ENCODE peak calls at places on chromosome 20, in ten cellular contexts. One of them, this sample, is unnamed.

GRCh38 chr20:63955281-63955845 is 853 bp downstream of the UCKL1 start:
- DNase-seq in OCI-M1: peak; percentile 75
- DNase-seq in neural crest cell: peak; percentile 36
- DNase-seq in ecto neural progenitor cell: peak; percentile 65
- DNase-seq in occipital lobe: no peak
- DNase-seq in AG10803: peak; percentile 31
- DNase-seq in stimulated activated CD8-positive, alpha-beta memory T cell treated with anti-CD3 and anti-CD28 coated beads, Interleukin-4, amount 100 ng/mL, for 48 hours: no peak
- DNase-seq in psoas muscle: no peak
- DNase-seq in SW 1271: peak; percentile 50
- DNase-seq in Daoy: no peak
- DNase-seq in this sample: no peak

GRCh38 chr20:47356526-47357295 is at the start of gene ZMYND8:
- DNase-seq in OCI-M1: peak; percentile 99
- DNase-seq in neural crest cell: peak; percentile 99
- DNase-seq in ecto neural progenitor cell: peak; percentile 97
- DNase-seq in occipital lobe: peak; percentile 96
- DNase-seq in AG10803: peak; percentile 89
- DNase-seq in stimulated activated CD8-positive, alpha-beta memory T cell treated with anti-CD3 and anti-CD28 coated beads, Interleukin-4, amount 100 ng/mL, for 48 hours: peak; percentile 99
- DNase-seq in psoas muscle: peak; percentile 91
- DNase-seq in SW 1271: peak; percentile 91
- DNase-seq in Daoy: peak; percentile 89
- DNase-seq in this sample: peak; percentile 94

GRCh38 chr20:57844626-57845596 is 135.1 kb upstream of the PMEPA1 start:
- DNase-seq in OCI-M1: no peak
- DNase-seq in neural crest cell: no peak
- DNase-seq in ecto neural progenitor cell: peak; percentile 39
- DNase-seq in occipital lobe: no peak
- DNase-seq in AG10803: no peak
- DNase-seq in stimulated activated CD8-positive, alpha-beta memory T cell treated with anti-CD3 and anti-CD28 coated beads, Interleukin-4, amount 100 ng/mL, for 48 hours: peak; percentile 10
- DNase-seq in psoas muscle: no peak
- DNase-seq in SW 1271: no peak
- DNase-seq in Daoy: peak; percentile 39
- DNase-seq in this sample: no peak

GRCh38 chr20:63536997-63537524 is at the start of gene PTK6:
- DNase-seq in OCI-M1: no peak
- DNase-seq in neural crest cell: no peak
- DNase-seq in ecto neural progenitor cell: no peak
- DNase-seq in occipital lobe: no peak
- DNase-seq in AG10803: no peak
- DNase-seq in stimulated activated CD8-positive, alpha-beta memory T cell treated with anti-CD3 and anti-CD28 coated beads, Interleukin-4, amount 100 ng/mL, for 48 hours: no peak
- DNase-seq in psoas muscle: peak; percentile 78
- DNase-seq in SW 1271: no peak
- DNase-seq in Daoy: no peak
- DNase-seq in this sample: no peak

GRCh38 chr20:528923-529594 is 14.5 kb downstream of the CSNK2A1 start:
- DNase-seq in OCI-M1: peak; percentile 39
- DNase-seq in neural crest cell: no peak
- DNase-seq in ecto neural progenitor cell: no peak
- DNase-seq in occipital lobe: no peak
- DNase-seq in AG10803: peak; percentile 88
- DNase-seq in stimulated activated CD8-positive, alpha-beta memory T cell treated with anti-CD3 and anti-CD28 coated beads, Interleukin-4, amount 100 ng/mL, for 48 hours: no peak
- DNase-seq in psoas muscle: no peak
- DNase-seq in SW 1271: peak; percentile 83
- DNase-seq in Daoy: peak; percentile 48
- DNase-seq in this sample: no peak

GRCh38 chr20:14069796-14070195 is 74.5 kb downstream of the MACROD2 start:
- DNase-seq in OCI-M1: no peak
- DNase-seq in neural crest cell: no peak
- DNase-seq in ecto neural progenitor cell: no peak
- DNase-seq in occipital lobe: no peak
- DNase-seq in AG10803: peak; percentile 45
- DNase-seq in stimulated activated CD8-positive, alpha-beta memory T cell treated with anti-CD3 and anti-CD28 coated beads, Interleukin-4, amount 100 ng/mL, for 48 hours: no peak
- DNase-seq in psoas muscle: no peak
- DNase-seq in SW 1271: no peak
- DNase-seq in Daoy: peak; percentile 35
- DNase-seq in this sample: no peak

GRCh38 chr20:32511358-32512046 is 73.6 kb downstream of the NOL4L start:
- DNase-seq in OCI-M1: no peak
- DNase-seq in neural crest cell: no peak
- DNase-seq in ecto neural progenitor cell: no peak
- DNase-seq in occipital lobe: no peak
- DNase-seq in AG10803: no peak
- DNase-seq in stimulated activated CD8-positive, alpha-beta memory T cell treated with anti-CD3 and anti-CD28 coated beads, Interleukin-4, amount 100 ng/mL, for 48 hours: no peak
- DNase-seq in psoas muscle: no peak
- DNase-seq in SW 1271: no peak
- DNase-seq in Daoy: no peak
- DNase-seq in this sample: no peak

GRCh38 chr20:48186915-48187314 is 401.6 kb upstream of the SULF2 start:
- DNase-seq in OCI-M1: no peak
- DNase-seq in neural crest cell: no peak
- DNase-seq in ecto neural progenitor cell: no peak
- DNase-seq in occipital lobe: no peak
- DNase-seq in AG10803: peak; percentile 33
- DNase-seq in stimulated activated CD8-positive, alpha-beta memory T cell treated with anti-CD3 and anti-CD28 coated beads, Interleukin-4, amount 100 ng/mL, for 48 hours: no peak
- DNase-seq in psoas muscle: no peak
- DNase-seq in SW 1271: no peak
- DNase-seq in Daoy: no peak
- DNase-seq in this sample: no peak

GRCh38 chr20:24990810-24991252 is 1.7 kb downstream of the APMAP start:
- DNase-seq in OCI-M1: no peak
- DNase-seq in neural crest cell: no peak
- DNase-seq in ecto neural progenitor cell: peak; percentile 47
- DNase-seq in occipital lobe: no peak
- DNase-seq in AG10803: no peak
- DNase-seq in stimulated activated CD8-positive, alpha-beta memory T cell treated with anti-CD3 and anti-CD28 coated beads, Interleukin-4, amount 100 ng/mL, for 48 hours: peak; percentile 24
- DNase-seq in psoas muscle: no peak
- DNase-seq in SW 1271: no peak
- DNase-seq in Daoy: no peak
- DNase-seq in this sample: no peak

GRCh38 chr20:25553819-25554296 is 31.5 kb downstream of the NINL start:
- DNase-seq in OCI-M1: no peak
- DNase-seq in neural crest cell: no peak
- DNase-seq in ecto neural progenitor cell: no peak
- DNase-seq in occipital lobe: no peak
- DNase-seq in AG10803: peak; percentile 82
- DNase-seq in stimulated activated CD8-positive, alpha-beta memory T cell treated with anti-CD3 and anti-CD28 coated beads, Interleukin-4, amount 100 ng/mL, for 48 hours: no peak
- DNase-seq in psoas muscle: no peak
- DNase-seq in SW 1271: no peak
- DNase-seq in Daoy: no peak
- DNase-seq in this sample: peak; percentile 50

GRCh38 chr20:9160760-9161159 is 91.9 kb downstream of the PLCB4 start:
- DNase-seq in OCI-M1: no peak
- DNase-seq in neural crest cell: no peak
- DNase-seq in ecto neural progenitor cell: no peak
- DNase-seq in occipital lobe: no peak
- DNase-seq in AG10803: peak; percentile 56
- DNase-seq in stimulated activated CD8-positive, alpha-beta memory T cell treated with anti-CD3 and anti-CD28 coated beads, Interleukin-4, amount 100 ng/mL, for 48 hours: no peak
- DNase-seq in psoas muscle: no peak
- DNase-seq in SW 1271: no peak
- DNase-seq in Daoy: no peak
- DNase-seq in this sample: no peak

GRCh38 chr20:33063271-33063670 is 9.6 kb downstream of the BPIFB3 start:
- DNase-seq in OCI-M1: no peak
- DNase-seq in neural crest cell: no peak
- DNase-seq in ecto neural progenitor cell: no peak
- DNase-seq in occipital lobe: no peak
- DNase-seq in AG10803: no peak
- DNase-seq in stimulated activated CD8-positive, alpha-beta memory T cell treated with anti-CD3 and anti-CD28 coated beads, Interleukin-4, amount 100 ng/mL, for 48 hours: no peak
- DNase-seq in psoas muscle: no peak
- DNase-seq in SW 1271: no peak
- DNase-seq in Daoy: no peak
- DNase-seq in this sample: no peak

GRCh38 chr20:32888636-32889035 is 29.9 kb downstream of the EFCAB8 start:
- DNase-seq in OCI-M1: no peak
- DNase-seq in neural crest cell: no peak
- DNase-seq in ecto neural progenitor cell: no peak
- DNase-seq in occipital lobe: no peak
- DNase-seq in AG10803: no peak
- DNase-seq in stimulated activated CD8-positive, alpha-beta memory T cell treated with anti-CD3 and anti-CD28 coated beads, Interleukin-4, amount 100 ng/mL, for 48 hours: no peak
- DNase-seq in psoas muscle: no peak
- DNase-seq in SW 1271: no peak
- DNase-seq in Daoy: no peak
- DNase-seq in this sample: no peak

GRCh38 chr20:1010659-1011058 is 8.5 kb upstream of the RSPO4 start:
- DNase-seq in OCI-M1: no peak
- DNase-seq in neural crest cell: no peak
- DNase-seq in ecto neural progenitor cell: no peak
- DNase-seq in occipital lobe: no peak
- DNase-seq in AG10803: no peak
- DNase-seq in stimulated activated CD8-positive, alpha-beta memory T cell treated with anti-CD3 and anti-CD28 coated beads, Interleukin-4, amount 100 ng/mL, for 48 hours: no peak
- DNase-seq in psoas muscle: no peak
- DNase-seq in SW 1271: no peak
- DNase-seq in Daoy: no peak
- DNase-seq in this sample: no peak

GRCh38 chr20:2871555-2872303 is 1.6 kb upstream of the PTPRA start:
- DNase-seq in OCI-M1: peak; percentile 42
- DNase-seq in neural crest cell: no peak
- DNase-seq in ecto neural progenitor cell: no peak
- DNase-seq in occipital lobe: no peak
- DNase-seq in AG10803: no peak
- DNase-seq in stimulated activated CD8-positive, alpha-beta memory T cell treated with anti-CD3 and anti-CD28 coated beads, Interleukin-4, amount 100 ng/mL, for 48 hours: no peak
- DNase-seq in psoas muscle: no peak
- DNase-seq in SW 1271: no peak
- DNase-seq in Daoy: no peak
- DNase-seq in this sample: no peak

GRCh38 chr20:57514273-57514751 is 10.6 kb downstream of the CTCFL start:
- DNase-seq in OCI-M1: peak; percentile 82
- DNase-seq in neural crest cell: peak; percentile 59
- DNase-seq in ecto neural progenitor cell: peak; percentile 72
- DNase-seq in occipital lobe: no peak
- DNase-seq in AG10803: peak; percentile 71
- DNase-seq in stimulated activated CD8-positive, alpha-beta memory T cell treated with anti-CD3 and anti-CD28 coated beads, Interleukin-4, amount 100 ng/mL, for 48 hours: peak; percentile 43
- DNase-seq in psoas muscle: peak; percentile 63
- DNase-seq in SW 1271: peak; percentile 63
- DNase-seq in Daoy: peak; percentile 53
- DNase-seq in this sample: peak; percentile 16

GRCh38 chr20:46222521-46223007 is 85.7 kb downstream of the CDH22 start:
- DNase-seq in OCI-M1: no peak
- DNase-seq in neural crest cell: no peak
- DNase-seq in ecto neural progenitor cell: no peak
- DNase-seq in occipital lobe: peak; percentile 68
- DNase-seq in AG10803: no peak
- DNase-seq in stimulated activated CD8-positive, alpha-beta memory T cell treated with anti-CD3 and anti-CD28 coated beads, Interleukin-4, amount 100 ng/mL, for 48 hours: no peak
- DNase-seq in psoas muscle: peak; percentile 90
- DNase-seq in SW 1271: no peak
- DNase-seq in Daoy: no peak
- DNase-seq in this sample: no peak

GRCh38 chr20:24589381-24589780 is 120.0 kb downstream of the SYNDIG1 start:
- DNase-seq in OCI-M1: no peak
- DNase-seq in neural crest cell: no peak
- DNase-seq in ecto neural progenitor cell: peak; percentile 20
- DNase-seq in occipital lobe: no peak
- DNase-seq in AG10803: no peak
- DNase-seq in stimulated activated CD8-positive, alpha-beta memory T cell treated with anti-CD3 and anti-CD28 coated beads, Interleukin-4, amount 100 ng/mL, for 48 hours: no peak
- DNase-seq in psoas muscle: no peak
- DNase-seq in SW 1271: no peak
- DNase-seq in Daoy: no peak
- DNase-seq in this sample: no peak

GRCh38 chr20:8933391-8933807 is 135.5 kb upstream of the PLCB4 start:
- DNase-seq in OCI-M1: no peak
- DNase-seq in neural crest cell: no peak
- DNase-seq in ecto neural progenitor cell: no peak
- DNase-seq in occipital lobe: no peak
- DNase-seq in AG10803: peak; percentile 59
- DNase-seq in stimulated activated CD8-positive, alpha-beta memory T cell treated with anti-CD3 and anti-CD28 coated beads, Interleukin-4, amount 100 ng/mL, for 48 hours: no peak
- DNase-seq in psoas muscle: no peak
- DNase-seq in SW 1271: no peak
- DNase-seq in Daoy: no peak
- DNase-seq in this sample: no peak

GRCh38 chr20:905999-906520 is 10.1 kb downstream of the ANGPT4 start:
- DNase-seq in OCI-M1: no peak
- DNase-seq in neural crest cell: no peak
- DNase-seq in ecto neural progenitor cell: no peak
- DNase-seq in occipital lobe: no peak
- DNase-seq in AG10803: no peak
- DNase-seq in stimulated activated CD8-positive, alpha-beta memory T cell treated with anti-CD3 and anti-CD28 coated beads, Interleukin-4, amount 100 ng/mL, for 48 hours: no peak
- DNase-seq in psoas muscle: no peak
- DNase-seq in SW 1271: no peak
- DNase-seq in Daoy: no peak
- DNase-seq in this sample: no peak

GRCh38 chr20:63310265-63310971 is 17.4 kb downstream of the COL20A1 start:
- DNase-seq in OCI-M1: no peak
- DNase-seq in neural crest cell: no peak
- DNase-seq in ecto neural progenitor cell: no peak
- DNase-seq in occipital lobe: no peak
- DNase-seq in AG10803: no peak
- DNase-seq in stimulated activated CD8-positive, alpha-beta memory T cell treated with anti-CD3 and anti-CD28 coated beads, Interleukin-4, amount 100 ng/mL, for 48 hours: no peak
- DNase-seq in psoas muscle: no peak
- DNase-seq in SW 1271: peak; percentile 44
- DNase-seq in Daoy: no peak
- DNase-seq in this sample: no peak

GRCh38 chr20:8670900-8671229 is 398.0 kb upstream of the PLCB4 start:
- DNase-seq in OCI-M1: no peak
- DNase-seq in neural crest cell: no peak
- DNase-seq in ecto neural progenitor cell: no peak
- DNase-seq in occipital lobe: no peak
- DNase-seq in AG10803: peak; percentile 98
- DNase-seq in stimulated activated CD8-positive, alpha-beta memory T cell treated with anti-CD3 and anti-CD28 coated beads, Interleukin-4, amount 100 ng/mL, for 48 hours: no peak
- DNase-seq in psoas muscle: no peak
- DNase-seq in SW 1271: no peak
- DNase-seq in Daoy: no peak
- DNase-seq in this sample: no peak

GRCh38 chr20:16662462-16662861 is 67.4 kb upstream of the SNRPB2 start:
- DNase-seq in OCI-M1: no peak
- DNase-seq in neural crest cell: no peak
- DNase-seq in ecto neural progenitor cell: no peak
- DNase-seq in occipital lobe: no peak
- DNase-seq in AG10803: no peak
- DNase-seq in stimulated activated CD8-positive, alpha-beta memory T cell treated with anti-CD3 and anti-CD28 coated beads, Interleukin-4, amount 100 ng/mL, for 48 hours: no peak
- DNase-seq in psoas muscle: no peak
- DNase-seq in SW 1271: no peak
- DNase-seq in Daoy: no peak
- DNase-seq in this sample: no peak

GRCh38 chr20:1204547-1204946 is 1.3 kb downstream of the C20orf202 start:
- DNase-seq in OCI-M1: no peak
- DNase-seq in neural crest cell: no peak
- DNase-seq in ecto neural progenitor cell: no peak
- DNase-seq in occipital lobe: no peak
- DNase-seq in AG10803: no peak
- DNase-seq in stimulated activated CD8-positive, alpha-beta memory T cell treated with anti-CD3 and anti-CD28 coated beads, Interleukin-4, amount 100 ng/mL, for 48 hours: no peak
- DNase-seq in psoas muscle: no peak
- DNase-seq in SW 1271: no peak
- DNase-seq in Daoy: no peak
- DNase-seq in this sample: no peak

GRCh38 chr20:47397652-47398301 is 41.3 kb upstream of the ZMYND8 start:
- DNase-seq in OCI-M1: no peak
- DNase-seq in neural crest cell: no peak
- DNase-seq in ecto neural progenitor cell: no peak
- DNase-seq in occipital lobe: no peak
- DNase-seq in AG10803: no peak
- DNase-seq in stimulated activated CD8-positive, alpha-beta memory T cell treated with anti-CD3 and anti-CD28 coated beads, Interleukin-4, amount 100 ng/mL, for 48 hours: no peak
- DNase-seq in psoas muscle: no peak
- DNase-seq in SW 1271: no peak
- DNase-seq in Daoy: no peak
- DNase-seq in this sample: peak; percentile 98

GRCh38 chr20:6489361-6490154 is 277.9 kb upstream of the BMP2 start:
- DNase-seq in OCI-M1: peak; percentile 33
- DNase-seq in neural crest cell: no peak
- DNase-seq in ecto neural progenitor cell: no peak
- DNase-seq in occipital lobe: no peak
- DNase-seq in AG10803: peak; percentile 8
- DNase-seq in stimulated activated CD8-positive, alpha-beta memory T cell treated with anti-CD3 and anti-CD28 coated beads, Interleukin-4, amount 100 ng/mL, for 48 hours: no peak
- DNase-seq in psoas muscle: no peak
- DNase-seq in SW 1271: no peak
- DNase-seq in Daoy: peak; percentile 35
- DNase-seq in this sample: no peak

GRCh38 chr20:50617022-50617421 is 74.3 kb downstream of the RIPOR3 start:
- DNase-seq in OCI-M1: no peak
- DNase-seq in neural crest cell: no peak
- DNase-seq in ecto neural progenitor cell: no peak
- DNase-seq in occipital lobe: no peak
- DNase-seq in AG10803: no peak
- DNase-seq in stimulated activated CD8-positive, alpha-beta memory T cell treated with anti-CD3 and anti-CD28 coated beads, Interleukin-4, amount 100 ng/mL, for 48 hours: no peak
- DNase-seq in psoas muscle: no peak
- DNase-seq in SW 1271: no peak
- DNase-seq in Daoy: no peak
- DNase-seq in this sample: no peak